ENCODE peak calls at places on chromosomes 5 and 9, in four cellular contexts. Q is neural progenitor cell, G is OCI-LY7, S is H1. C is an unnamed sample.

GRCh38 chr9:37996050-37996811 is 72.8 kb downstream of the SHB start:
- DNase-seq in G (no peak), S (no peak), Q (no peak), C (no peak)

GRCh38 chr5:4570047-4571015 is 569.8 kb upstream of the ADAMTS16 start:
- DNase-seq in S (no peak), Q (no peak), G (no peak), C (no peak)

GRCh38 chr5:74517700-74518099 is 122.8 kb downstream of the ENC1 start:
- DNase-seq in S (no peak), G (no peak), Q (no peak), C (no peak)

GRCh38 chr5:32711693-32712462 is 757 bp downstream of the NPR3 start:
- DNase-seq in G (no peak), S (no peak), Q (peak; percentile 62), C (peak; percentile 42)

GRCh38 chr5:65625743-65626142 is 916 bp downstream of the SHLD3 start:
- DNase-seq in Q (no peak), S (no peak), G (no peak), C (no peak)

GRCh38 chr5:155998258-155998657 is 328.7 kb upstream of the SGCD start:
- DNase-seq in G (no peak), S (no peak), Q (no peak), C (no peak)

GRCh38 chr9:95516221-95516735 is 493 bp downstream of the PTCH1 start:
- DNase-seq in G (no peak), S (no peak), Q (peak; percentile 58), C (peak; percentile 23)

GRCh38 chr5:37604290-37604689 is 225.2 kb downstream of the WDR70 start:
- DNase-seq in S (no peak), Q (no peak), G (no peak), C (no peak)

GRCh38 chr9:14246951-14247350 is 67.0 kb downstream of the NFIB start:
- DNase-seq in S (no peak), Q (no peak), G (no peak), C (no peak)

GRCh38 chr9:132590318-132591182 is 8.1 kb downstream of the BARHL1 start:
- DNase-seq in G (no peak), S (no peak), Q (peak; percentile 74), C (no peak)

GRCh38 chr5:148740966-148741742 is 85.3 kb upstream of the ADRB2 start:
- DNase-seq in S (no peak), Q (peak; percentile 29), G (peak; percentile 58), C (no peak)

GRCh38 chr5:56853710-56854109 is 38.4 kb downstream of the MAP3K1 start:
- DNase-seq in G (no peak), Q (no peak), S (no peak), C (no peak)

GRCh38 chr5:56850423-56850822 is 35.1 kb downstream of the MAP3K1 start:
- DNase-seq in G (no peak), S (no peak), Q (no peak), C (no peak)

GRCh38 chr5:56852228-56853000 is 37.1 kb downstream of the MAP3K1 start:
- DNase-seq in G (no peak), Q (no peak), S (no peak), C (no peak)

GRCh38 chr5:56849671-56850070 is 34.3 kb downstream of the MAP3K1 start:
- DNase-seq in G (no peak), S (no peak), Q (no peak), C (no peak)

GRCh38 chr5:56851258-56851941 is 36.1 kb downstream of the MAP3K1 start:
- DNase-seq in S (no peak), Q (no peak), G (no peak), C (no peak)
- H3K4me1 ChIP-seq in S (peaks cover 2% of the 10 kb centered on the region), Q (peaks cover 18% of the 10 kb centered on the region), G (peaks cover 29% of the 10 kb centered on the region), C (peaks cover 37% of the 10 kb centered on the region)

DNA sequence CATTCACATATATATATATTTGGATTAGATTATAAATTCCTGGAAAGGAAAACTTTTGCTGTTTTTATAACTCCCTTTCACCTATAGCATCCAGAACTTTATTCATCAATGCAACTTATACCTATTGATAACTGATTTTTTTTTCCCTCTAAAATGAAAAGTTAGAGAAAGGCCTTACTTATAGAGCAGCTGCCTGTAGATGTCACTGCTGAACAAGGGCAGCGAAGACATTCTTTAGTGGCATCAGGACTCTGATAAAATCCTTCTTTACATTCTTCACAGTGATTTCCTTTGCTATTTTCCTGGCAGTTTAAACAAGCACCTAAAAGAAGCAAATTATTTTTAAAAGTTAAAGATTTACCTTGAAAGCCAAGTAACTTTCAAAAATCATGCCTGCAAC is 32.3 kb upstream of the CDK5RAP2 start:
- DNase-seq in Q (peak; percentile 35), G (peak; percentile 8), S (no peak), C (no peak)
- TF ChIP-seq CTCF in Q (peak; percentile 53), G (peak; percentile 70), S (peak; percentile 52), C (no peak)

DNA sequence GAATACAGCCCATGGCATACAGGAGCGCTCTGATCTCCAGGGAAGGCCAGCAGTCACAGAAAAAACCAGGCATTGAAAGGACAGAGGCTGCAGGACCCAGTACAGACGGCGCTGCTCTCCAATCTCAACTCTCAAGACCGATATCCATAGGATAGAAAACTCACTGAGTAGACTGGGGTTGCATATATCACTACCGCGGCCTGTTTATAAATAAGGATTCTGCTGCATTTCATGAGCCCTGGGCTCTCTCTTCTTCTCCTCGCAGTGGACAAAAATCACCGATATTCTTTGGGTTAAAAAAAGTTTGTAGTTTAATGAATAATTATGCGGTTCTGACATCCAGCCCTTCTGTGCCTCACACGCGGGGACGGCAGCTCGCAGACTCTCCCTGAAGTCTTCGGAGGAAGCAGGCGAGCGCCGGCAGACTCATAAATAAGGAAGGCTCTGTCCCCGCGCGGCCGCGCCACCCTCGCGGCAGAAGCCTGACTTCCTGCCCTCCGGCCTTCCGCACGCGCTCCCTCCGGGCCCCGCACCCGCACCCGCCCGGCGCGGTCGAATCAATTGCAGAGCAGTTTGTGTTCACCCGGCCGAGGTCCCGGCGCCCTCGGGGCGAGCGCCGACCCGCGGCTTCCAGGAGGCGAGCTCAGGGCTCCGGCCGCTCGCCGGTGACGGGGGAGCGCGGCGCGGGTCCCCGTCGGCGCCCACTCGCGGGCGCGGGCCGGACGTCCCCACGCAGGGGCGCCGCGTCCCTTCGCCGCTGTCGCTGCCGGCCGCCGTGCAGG is at the start of gene FAM78A:
- DNase-seq in Q (peak; percentile 63), S (no peak), G (peak; percentile 79), C (peak; percentile 59)
- H3K4me1 ChIP-seq in Q (peaks cover 19% of the 10 kb centered on the region), S (peaks cover 15% of the 10 kb centered on the region), G (peaks cover 34% of the 10 kb centered on the region), C (peaks cover 20% of the 10 kb centered on the region)

DNA sequence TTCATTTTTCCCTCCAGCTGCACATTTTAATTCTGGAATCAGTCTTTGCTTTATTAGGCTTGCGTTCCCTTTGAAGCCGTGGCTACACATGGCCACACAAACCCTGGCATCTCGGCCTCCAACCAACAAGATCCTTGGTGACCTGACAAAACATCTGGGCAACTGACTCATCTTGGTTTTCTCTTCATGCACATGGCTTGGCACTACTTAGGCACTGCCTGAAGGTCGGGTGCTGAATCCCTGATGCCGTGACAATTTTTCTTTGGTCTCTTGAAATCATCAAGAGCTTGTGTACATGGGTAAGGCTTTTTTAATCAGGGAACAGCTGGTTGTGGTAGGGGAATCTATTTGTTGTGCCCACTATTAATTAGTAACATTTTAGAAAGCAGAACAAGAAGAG is 16.0 kb upstream of the PAPPA start:
- DNase-seq in Q (no peak), S (no peak), G (no peak), C (no peak)
- TF ChIP-seq CTCF in Q (no peak), S (no peak), G (no peak), C (no peak)

GRCh38 chr9:120711841-120712538 is 2.3 kb downstream of the MEGF9 start:
- DNase-seq in G (no peak), S (no peak), Q (no peak), C (no peak)

GRCh38 chr9:120711354-120711753 is 2.9 kb downstream of the MEGF9 start:
- DNase-seq in S (no peak), Q (no peak), G (no peak), C (no peak)

GRCh38 chr9:120713257-120714087 is 798 bp downstream of the MEGF9 start:
- DNase-seq in Q (peak; percentile 18), G (no peak), S (no peak), C (no peak)

GRCh38 chr9:120714088-120714845 is at the start of gene MEGF9:
- DNase-seq in G (peak; percentile 98), Q (peak; percentile 99), S (peak; percentile 84), C (peak; percentile 99)

DNA sequence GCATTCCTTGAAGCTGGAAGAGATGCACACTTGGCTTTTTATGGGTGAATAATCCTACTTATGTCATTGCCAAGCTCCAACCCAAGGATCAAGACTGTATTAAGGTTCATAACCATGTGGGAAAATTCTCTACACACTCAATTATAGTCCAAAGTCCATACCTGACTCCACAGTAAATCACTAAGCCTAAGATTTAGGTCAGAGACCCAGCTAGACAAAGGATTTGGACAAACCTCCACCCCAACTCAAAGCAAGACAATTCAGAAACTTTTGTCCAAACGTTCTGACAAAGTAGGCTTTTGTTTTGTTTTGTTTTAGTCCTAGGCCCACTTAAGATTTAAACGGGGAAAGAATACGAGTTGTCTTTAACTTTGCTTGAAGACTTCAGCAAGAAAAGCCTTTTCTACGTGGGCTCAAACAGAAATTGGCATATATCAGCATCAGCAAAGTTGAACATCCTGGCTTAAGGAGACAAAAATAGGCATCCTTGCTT is 1.7 kb downstream of the MEGF9 start:
- DNase-seq in G (no peak), S (no peak), Q (peak; percentile 16), C (no peak)
- H3K4me1 ChIP-seq in G (peaks cover 38% of the 10 kb centered on the region), S (peaks cover 9% of the 10 kb centered on the region), Q (peaks cover 25% of the 10 kb centered on the region), C (peaks cover 17% of the 10 kb centered on the region)